ENCODE peak calls at places on chromosomes 12 and 14, in nine cellular contexts. Y is tibial nerve, T is thoracic aorta, F is esophagus squamous epithelium, J is Panc1, O is psoas muscle, D is fibroblast of the aortic adventitia, V is cardiac muscle cell, L is kidney. G is an unnamed sample.

GRCh38 chr14:71271166-71271945 is 364.1 kb downstream of the PCNX1 start:
- DNase-seq in Y (no peak), T (no peak), F (no peak), J (no peak), O (no peak), D (no peak), V (no peak), L (no peak), G (no peak)

GRCh38 chr12:107660230-107660629 is 25.4 kb upstream of the PWP1 start:
- DNase-seq in Y (no peak), T (no peak), F (no peak), J (no peak), O (no peak), D (peak), V (no peak), L (no peak), G (no peak)

GRCh38 chr14:65940056-65940735 is 527.7 kb downstream of the FUT8 start:
- DNase-seq in Y (no peak), T (no peak), F (no peak), J (no peak), O (no peak), D (no peak), V (no peak), L (no peak), G (peak)

GRCh38 chr12:99455350-99456037 is 192.1 kb upstream of the GARIN6 start:
- DNase-seq in Y (no peak), T (no peak), F (no peak), J (no peak), O (no peak), D (peak), V (peak), L (peak), G (peak)

GRCh38 chr14:76113691-76114090 is 38.0 kb upstream of the GPATCH2L start:
- DNase-seq in Y (no peak), T (no peak), F (no peak), J (no peak), O (no peak), D (no peak), V (no peak), L (no peak), G (no peak)

GRCh38 chr12:72295744-72296143 is 23.6 kb downstream of the TRHDE start:
- DNase-seq in Y (no peak), T (no peak), F (no peak), J (no peak), O (no peak), D (no peak), V (no peak), L (no peak), G (no peak)

GRCh38 chr12:117580718-117581062 is 219.3 kb upstream of the NOS1 start:
- DNase-seq in Y (peak), T (no peak), F (no peak), J (no peak), O (peak), D (no peak), V (no peak), L (peak), G (no peak)

GRCh38 chr12:53941750-53942149 is 3.1 kb downstream of the HOXC13 start:
- DNase-seq in Y (no peak), T (no peak), F (no peak), J (no peak), O (no peak), D (no peak), V (no peak), L (no peak), G (no peak)

GRCh38 chr14:59215353-59215752 is 26.9 kb downstream of the DAAM1 start:
- DNase-seq in Y (peak), T (peak), F (no peak), J (no peak), O (peak), D (peak), V (peak), L (no peak), G (peak)

GRCh38 chr12:41485203-41485602 is 297.1 kb downstream of the PDZRN4 start:
- DNase-seq in Y (no peak), T (no peak), F (no peak), J (no peak), O (no peak), D (no peak), V (no peak), L (no peak), G (no peak)

GRCh38 chr14:67704484-67705089 is 2.9 kb downstream of the RDH12 start:
- DNase-seq in Y (peak), T (no peak), F (no peak), J (peak), O (no peak), D (peak), V (peak), L (no peak), G (peak)

GRCh38 chr14:96888158-96888557 is 91.0 kb downstream of the VRK1 start:
- DNase-seq in Y (no peak), T (no peak), F (no peak), J (no peak), O (no peak), D (no peak), V (no peak), L (no peak), G (no peak)

GRCh38 chr12:69154585-69155363 is 84.6 kb upstream of the CPSF6 start:
- DNase-seq in Y (peak), T (peak), F (no peak), J (peak), O (peak), D (peak), V (peak), L (no peak), G (peak)

GRCh38 chr12:26496170-26496569 is 300.8 kb downstream of the SSPN start:
- DNase-seq in Y (no peak), T (no peak), F (no peak), J (no peak), O (no peak), D (peak), V (peak), L (no peak), G (no peak)

GRCh38 chr12:90253142-90253541 is 544.5 kb upstream of the ATP2B1 start:
- DNase-seq in Y (no peak), T (no peak), F (no peak), J (no peak), O (no peak), D (no peak), V (no peak), L (no peak), G (no peak)

GRCh38 chr14:101019974-101020710 is 116.6 kb upstream of the RTL1 start:
- DNase-seq in Y (no peak), T (no peak), F (no peak), J (no peak), O (no peak), D (no peak), V (no peak), L (peak), G (no peak)

GRCh38 chr14:49861581-49861922 is 9.0 kb upstream of the NEMF start:
- DNase-seq in Y (peak), T (peak), F (no peak), J (no peak), O (peak), D (peak), V (peak), L (peak), G (peak)

GRCh38 chr12:83318386-83318971 is 631.8 kb downstream of the TMTC2 start:
- DNase-seq in Y (no peak), T (no peak), F (no peak), J (no peak), O (no peak), D (no peak), V (no peak), L (no peak), G (no peak)

GRCh38 chr12:109822951-109823411 is 10.2 kb downstream of the TRPV4 start:
- DNase-seq in Y (no peak), T (no peak), F (no peak), J (no peak), O (no peak), D (no peak), V (no peak), L (peak), G (no peak)

GRCh38 chr14:72948481-72949138 is 22.3 kb downstream of the DCAF4 start:
- DNase-seq in Y (peak), T (no peak), F (no peak), J (peak), O (peak), D (peak), V (peak), L (peak), G (peak)

GRCh38 chr12:47744005-47744651 is 14.6 kb downstream of the RAPGEF3 start:
- DNase-seq in Y (no peak), T (no peak), F (no peak), J (no peak), O (no peak), D (no peak), V (no peak), L (peak), G (no peak)

GRCh38 chr12:115437061-115437567 is 753.1 kb upstream of the TBX3 start:
- DNase-seq in Y (no peak), T (no peak), F (no peak), J (no peak), O (no peak), D (peak), V (no peak), L (no peak), G (no peak)

GRCh38 chr12:49342914-49343731 is 3.6 kb upstream of the DNAJC22 start:
- DNase-seq in Y (no peak), T (no peak), F (no peak), J (no peak), O (no peak), D (no peak), V (no peak), L (peak), G (no peak)

GRCh38 chr14:77007975-77008421 is 20.5 kb downstream of the IRF2BPL start:
- DNase-seq in Y (no peak), T (no peak), F (no peak), J (no peak), O (peak), D (no peak), V (no peak), L (peak), G (no peak)

GRCh38 chr12:91954326-91954725 is 191.3 kb downstream of the BTG1 start:
- DNase-seq in Y (no peak), T (no peak), F (no peak), J (no peak), O (no peak), D (no peak), V (no peak), L (no peak), G (no peak)

GRCh38 chr14:49366416-49366815 is 219.8 kb downstream of the RPS29 start:
- DNase-seq in Y (no peak), T (no peak), F (no peak), J (no peak), O (no peak), D (no peak), V (no peak), L (no peak), G (no peak)

GRCh38 chr12:114238808-114239207 is 167.1 kb downstream of the TBX5 start:
- DNase-seq in Y (no peak), T (no peak), F (no peak), J (no peak), O (no peak), D (peak), V (peak), L (no peak), G (peak)

GRCh38 chr14:104768437-104769323 is 15.7 kb downstream of the SIVA1 start:
- DNase-seq in Y (peak), T (peak), F (peak), J (peak), O (peak), D (peak), V (peak), L (peak), G (peak)

GRCh38 chr14:51981218-51981854 is 8.0 kb upstream of the RTRAF start:
- DNase-seq in Y (no peak), T (no peak), F (no peak), J (no peak), O (no peak), D (no peak), V (no peak), L (no peak), G (no peak)

GRCh38 chr12:119989619-119990381 is 764 bp downstream of the BICDL1 start:
- DNase-seq in Y (peak), T (peak), F (no peak), J (no peak), O (peak), D (peak), V (peak), L (peak), G (peak)

GRCh38 chr14:56294125-56294524 is 175.9 kb downstream of the PELI2 start:
- DNase-seq in Y (no peak), T (no peak), F (no peak), J (no peak), O (no peak), D (no peak), V (no peak), L (no peak), G (no peak)

GRCh38 chr12:31315779-31316465 is 10.0 kb downstream of the SINHCAF start:
- DNase-seq in Y (no peak), T (no peak), F (no peak), J (no peak), O (no peak), D (no peak), V (no peak), L (no peak), G (no peak)

GRCh38 chr12:110199360-110200123 is 75.4 kb downstream of the IFT81 start:
- DNase-seq in Y (no peak), T (no peak), F (no peak), J (no peak), O (no peak), D (peak), V (peak), L (no peak), G (peak)

GRCh38 chr14:68652433-68652690 is 140.5 kb downstream of the ZFP36L1 start:
- DNase-seq in Y (no peak), T (no peak), F (no peak), J (no peak), O (no peak), D (no peak), V (no peak), L (no peak), G (no peak)

GRCh38 chr14:105099778-105100177 is 34.5 kb upstream of the GPR132 start:
- DNase-seq in Y (no peak), T (no peak), F (no peak), J (no peak), O (no peak), D (no peak), V (no peak), L (no peak), G (no peak)

GRCh38 chr12:73935817-73936216 is 601.8 kb upstream of the ATXN7L3B start:
- DNase-seq in Y (no peak), T (no peak), F (no peak), J (no peak), O (no peak), D (no peak), V (no peak), L (no peak), G (no peak)

GRCh38 chr12:86186449-86186848 is 69.7 kb downstream of the MGAT4C start:
- DNase-seq in Y (no peak), T (no peak), F (no peak), J (no peak), O (no peak), D (peak), V (peak), L (no peak), G (no peak)

GRCh38 chr12:105967038-105967776 is 171.5 kb downstream of the NUAK1 start:
- DNase-seq in Y (no peak), T (no peak), F (no peak), J (no peak), O (no peak), D (peak), V (no peak), L (no peak), G (no peak)

GRCh38 chr12:5102261-5102789 is 58.6 kb downstream of the KCNA5 start:
- DNase-seq in Y (no peak), T (no peak), F (no peak), J (no peak), O (no peak), D (peak), V (peak), L (no peak), G (peak)

GRCh38 chr14:106551265-106551664 is 1024.9 kb downstream of the TMEM121 start:
- DNase-seq in Y (no peak), T (no peak), F (no peak), J (no peak), O (no peak), D (no peak), V (no peak), L (no peak), G (no peak)

GRCh38 chr14:106562451-106562850 is 1036.1 kb downstream of the TMEM121 start:
- DNase-seq in Y (no peak), T (no peak), F (no peak), J (no peak), O (no peak), D (no peak), V (no peak), L (no peak), G (no peak)

DNA sequence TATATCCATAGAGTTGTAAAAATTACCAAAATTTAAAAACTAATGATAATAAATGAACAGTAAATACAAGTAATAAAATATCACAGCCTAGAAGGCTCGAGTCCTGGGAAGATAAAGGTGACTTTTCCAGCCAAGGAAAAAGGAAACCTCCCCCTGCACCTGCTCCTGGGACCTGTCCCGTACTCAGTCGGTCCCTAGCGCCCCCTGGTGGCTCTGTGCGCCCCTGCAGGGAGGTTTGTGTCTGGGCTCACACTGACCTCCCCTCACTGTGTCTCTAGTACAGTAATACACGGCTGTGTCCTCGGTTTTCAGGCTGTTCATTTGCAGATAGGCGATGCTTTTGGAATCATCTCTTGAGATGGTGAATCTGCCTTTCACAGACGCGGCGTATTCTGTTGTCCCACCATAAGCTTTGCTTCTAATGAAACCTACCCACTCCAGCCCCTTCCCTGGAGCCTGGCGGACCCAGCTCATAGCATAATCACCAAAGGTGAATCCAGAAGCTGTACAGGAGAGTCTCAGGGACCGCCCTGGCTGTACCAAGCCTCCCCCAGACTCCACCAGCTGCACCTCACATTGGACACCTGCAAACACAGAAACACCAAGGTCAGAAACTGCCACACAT is 1030.4 kb downstream of the TMEM121 start:
- DNase-seq in Y (peak), T (no peak), F (no peak), J (peak), O (no peak), D (no peak), V (no peak), L (peak), G (no peak)
- TF ChIP-seq CTCF in Y (no peak), T (peak), F (peak), J (peak), O (peak), D (peak), V (no peak), L (peak), G (peak)

GRCh38 chr14:89848165-89848564 is 106.4 kb downstream of the EFCAB11 start:
- DNase-seq in Y (no peak), T (no peak), F (no peak), J (no peak), O (no peak), D (peak), V (peak), L (no peak), G (no peak)
- H3K4me3 ChIP-seq in Y (no peak), T (no peak), F (no peak), J (no peak), O (no peak), D (no peak), V (no peak), L (no peak), G (no peak)

DNA sequence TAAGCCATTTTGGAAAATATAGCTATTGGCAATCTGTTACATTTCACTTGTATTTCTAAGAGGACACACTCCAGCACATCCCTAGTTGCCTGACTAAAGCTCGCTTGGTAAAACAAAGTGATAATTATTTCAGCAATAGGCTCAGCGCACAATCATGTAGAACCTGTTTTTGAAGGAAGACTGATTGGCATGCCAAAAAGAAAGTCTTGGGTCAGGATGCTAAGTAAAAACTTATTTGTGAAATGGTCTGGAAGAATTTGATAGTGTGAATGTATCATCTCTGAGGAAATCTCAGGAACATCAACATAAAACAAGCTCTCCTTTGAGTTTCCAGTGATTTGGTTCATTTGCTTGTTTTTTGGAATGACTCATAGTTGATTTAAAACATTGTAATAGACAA is 49.1 kb upstream of the AEBP2 start:
- DNase-seq in Y (no peak), T (no peak), F (no peak), J (no peak), O (no peak), D (peak), V (no peak), L (no peak), G (peak)
- TF ChIP-seq CTCF in Y (no peak), T (no peak), F (no peak), J (no peak), O (no peak), D (no peak), V (no peak), L (no peak), G (no peak)

GRCh38 chr12:45720069-45720468 is 9.4 kb upstream of the ARID2 start:
- DNase-seq in Y (no peak), T (no peak), F (no peak), J (no peak), O (no peak), D (no peak), V (no peak), L (no peak), G (no peak)
- H3K4me3 ChIP-seq in Y (no peak), T (no peak), F (no peak), J (no peak), O (no peak), D (no peak), V (no peak), L (no peak), G (no peak)

DNA sequence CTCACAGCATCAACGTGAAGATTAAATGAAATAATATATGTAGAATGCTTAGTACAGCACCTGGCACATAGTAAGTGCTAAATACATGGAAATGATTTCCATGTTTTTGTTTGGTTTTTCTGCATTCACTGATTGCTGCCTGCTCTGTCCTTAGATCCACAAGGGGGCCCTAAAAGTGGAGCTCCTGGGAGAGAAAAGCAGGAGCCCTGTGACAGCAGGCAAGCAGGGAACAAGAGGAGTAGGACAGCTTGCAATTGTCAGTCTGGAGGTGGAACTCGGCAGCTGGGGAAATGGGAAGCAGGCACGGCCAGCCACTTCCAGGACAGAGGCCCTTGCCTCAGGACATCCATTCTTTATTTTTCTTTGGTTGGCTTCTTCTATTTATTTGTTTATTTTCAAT is 292.9 kb downstream of the BMP4 start:
- DNase-seq in Y (no peak), T (no peak), F (no peak), J (no peak), O (peak), D (peak), V (peak), L (no peak), G (peak)
- TF ChIP-seq CTCF in Y (no peak), T (no peak), F (no peak), J (no peak), O (no peak), D (peak), V (peak), L (no peak), G (peak)

DNA sequence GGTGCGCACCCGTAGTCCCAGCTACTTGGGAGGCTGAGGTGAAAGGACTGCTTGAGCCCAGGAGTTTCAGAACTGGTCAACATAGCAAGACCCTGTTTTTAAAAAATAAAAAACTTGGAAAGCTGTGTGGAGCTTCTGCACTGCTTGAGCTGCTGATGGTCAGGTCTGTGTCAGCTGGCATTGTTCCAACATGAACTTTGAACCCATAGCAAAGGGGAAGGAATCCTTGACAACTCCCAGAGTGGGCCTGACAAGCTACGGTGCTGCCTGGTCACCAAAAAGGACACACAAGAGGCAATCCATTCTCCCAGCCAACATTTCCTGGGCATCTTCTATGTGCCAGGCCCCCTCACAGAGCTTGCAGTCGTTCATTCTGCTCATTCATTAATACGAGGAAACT is 16.4 kb upstream of the LTBP2 start:
- DNase-seq in Y (no peak), T (no peak), F (no peak), J (no peak), O (no peak), D (no peak), V (no peak), L (no peak), G (no peak)
- H3K4me3 ChIP-seq in Y (no peak), T (no peak), F (no peak), J (no peak), O (no peak), D (no peak), V (no peak), L (no peak), G (no peak)

G was measured in fibroblast of villous mesenchyme.